ENCODE peak calls at places on chromosomes 4 and X, in four cellular contexts. B is body of pancreas, G is right atrium auricular region, Y is foreskin keratinocyte. H is an unnamed sample.

GRCh38 chr4:48375651-48376291 is 34.4 kb downstream of the SLAIN2 start:
- DNase-seq in B (no peak), G (no peak), Y (peak), H (peak)

GRCh38 chrX:42519666-42520231 is 258.2 kb downstream of the PPP1R2C start:
- DNase-seq in Y (peak), B (no peak), G (no peak), H (peak)

GRCh38 chrX:48496660-48497059 is 12.1 kb upstream of the PORCN start:
- DNase-seq in B (no peak), G (no peak), Y (no peak), H (no peak)

GRCh38 chrX:2902841-2903240 is 26.3 kb downstream of the ARSD start:
- DNase-seq in Y (no peak), B (no peak), G (no peak), H (no peak)

GRCh38 chr4:84915396-84915780 is 51.1 kb downstream of the WDFY3 start:
- DNase-seq in G (no peak), Y (no peak), B (no peak), H (no peak)

GRCh38 chr4:95549246-95550138 is 719 bp upstream of the UNC5C start:
- DNase-seq in B (peak), Y (no peak), G (peak), H (no peak)

GRCh38 chrX:38052096-38052495 is 45.7 kb downstream of the SYTL5 start:
- DNase-seq in G (no peak), Y (peak), B (no peak), H (peak)

GRCh38 chr4:61201562-61202099 is 1.5 kb downstream of the ADGRL3 start:
- DNase-seq in B (no peak), Y (no peak), G (no peak), H (peak)

GRCh38 chr4:143375326-143376073 is 38.8 kb downstream of the GAB1 start:
- DNase-seq in Y (no peak), G (no peak), B (no peak), H (no peak)

GRCh38 chrX:1903380-1903935 is 288.6 kb downstream of the ASMT start:
- DNase-seq in B (no peak), Y (no peak), G (no peak), H (peak)

GRCh38 chr4:173041482-173041881 is 127.1 kb upstream of the GALNT7 start:
- DNase-seq in G (no peak), Y (no peak), B (no peak), H (no peak)

GRCh38 chr4:176885224-176885623 is 92.5 kb upstream of the VEGFC start:
- DNase-seq in B (no peak), G (no peak), Y (no peak), H (no peak)

GRCh38 chrX:5113128-5113527 is 1115.5 kb downstream of the NLGN4X start:
- DNase-seq in G (no peak), Y (no peak), B (no peak), H (peak)

GRCh38 chr4:85548841-85549240 is 73.9 kb downstream of the ARHGAP24 start:
- DNase-seq in G (no peak), Y (no peak), B (no peak), H (no peak)

GRCh38 chr4:108172780-108173598 is 4.3 kb upstream of the LEF1 start:
- DNase-seq in G (no peak), B (peak), Y (peak), H (no peak)

GRCh38 chrX:10106801-10107200 is 50.0 kb upstream of the CLCN4 start:
- DNase-seq in B (no peak), G (no peak), Y (no peak), H (no peak)

GRCh38 chrX:46376246-46376885 is 168.9 kb downstream of the ZNF674 start:
- DNase-seq in G (no peak), Y (peak), B (no peak), H (peak)

GRCh38 chr4:170529760-170530440 is 440.1 kb upstream of the AADAT start:
- DNase-seq in B (no peak), G (no peak), Y (no peak), H (no peak)

GRCh38 chr4:168713193-168713592 is 216.3 kb downstream of the PALLD start:
- DNase-seq in B (no peak), G (no peak), Y (no peak), H (no peak)

GRCh38 chrX:108309144-108309543 is 129.1 kb downstream of the COL4A6 start:
- DNase-seq in B (no peak), Y (peak), G (no peak), H (no peak)

GRCh38 chr4:168511780-168512467 is 15.1 kb downstream of the PALLD start:
- DNase-seq in Y (no peak), G (no peak), B (no peak), H (no peak)

GRCh38 chr4:15110120-15110571 is 107.9 kb downstream of the CPEB2 start:
- DNase-seq in B (no peak), Y (no peak), G (no peak), H (no peak)

GRCh38 chr4:11529625-11530201 is 101.0 kb upstream of the HS3ST1 start:
- DNase-seq in Y (no peak), B (no peak), G (no peak), H (peak)

GRCh38 chr4:118954246-118954645 is 65.6 kb downstream of the SYNPO2 start:
- DNase-seq in B (no peak), G (no peak), Y (no peak), H (no peak)

GRCh38 chr4:151004222-151004621 is 10.9 kb downstream of the LRBA start:
- DNase-seq in Y (peak), G (no peak), B (no peak), H (peak)

GRCh38 chr4:108644237-108644636 is 6.2 kb upstream of the OSTC start:
- DNase-seq in G (no peak), B (no peak), Y (no peak), H (no peak)

GRCh38 chr4:148055844-148056243 is 324.0 kb downstream of the ARHGAP10 start:
- DNase-seq in B (no peak), Y (no peak), G (no peak), H (no peak)

GRCh38 chr4:122356317-122356818 is 22.4 kb upstream of the ADAD1 start:
- DNase-seq in B (no peak), G (no peak), Y (no peak), H (no peak)

DNA sequence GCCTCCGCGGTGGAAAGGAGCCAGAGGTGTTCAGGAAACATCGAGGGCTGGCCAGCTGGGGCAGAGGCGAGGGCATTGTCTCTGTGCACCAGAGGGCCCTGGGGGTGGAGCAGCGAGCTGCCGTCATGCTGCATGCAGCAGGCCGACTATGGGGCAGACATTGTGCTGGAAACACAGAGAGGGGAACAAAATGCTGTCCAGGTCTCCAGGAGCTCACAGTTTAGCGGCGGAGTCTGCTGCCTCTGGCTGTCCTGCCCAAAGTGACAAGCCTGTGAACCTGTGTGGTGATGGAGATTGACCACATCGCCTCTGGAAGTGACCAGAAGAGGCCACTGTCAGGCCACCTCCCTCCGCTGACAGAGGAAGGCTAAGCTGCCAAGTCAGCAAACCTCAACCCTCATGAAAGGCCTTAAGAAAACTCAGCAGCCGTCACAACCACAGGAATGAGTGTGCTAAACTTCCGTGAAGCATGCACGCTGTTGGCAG is 20.1 kb upstream of the SASH3 start:
- DNase-seq in B (no peak), Y (no peak), G (no peak), H (no peak)
- TF ChIP-seq CTCF in B (no peak), Y (no peak), G (no peak), H (no peak)

DNA sequence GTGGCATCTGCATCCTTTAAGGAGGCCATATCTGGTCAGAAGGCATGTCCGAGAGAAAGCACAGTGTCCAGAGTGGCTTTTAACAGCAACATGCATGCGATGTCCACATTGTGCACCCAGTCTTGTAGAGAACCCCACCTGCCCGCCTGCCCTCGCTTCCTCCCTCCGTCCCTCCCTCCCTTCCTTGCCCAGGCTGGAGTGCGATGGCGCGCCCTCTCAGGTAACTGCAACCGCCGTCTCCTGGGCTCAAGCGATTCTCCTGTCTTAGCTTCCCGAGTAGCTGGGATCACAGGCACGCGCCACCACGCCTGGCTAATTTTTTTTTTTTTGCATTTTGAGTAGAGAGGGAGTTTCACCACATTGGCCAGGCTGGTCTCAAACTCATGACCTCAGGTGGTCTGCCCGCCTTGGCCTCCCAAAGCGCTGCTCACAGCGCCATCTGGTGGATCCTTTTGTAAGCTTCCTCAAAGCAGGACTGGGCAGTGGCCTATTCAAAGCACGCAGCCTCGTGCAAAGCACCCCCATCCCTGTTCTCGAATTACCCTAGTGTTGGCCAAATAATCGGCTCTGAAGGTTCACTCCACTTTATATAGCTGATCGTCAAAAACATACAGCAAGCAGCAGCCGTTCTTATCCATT is 15.0 kb downstream of the BRCC3 start:
- DNase-seq in Y (no peak), G (no peak), B (peak), H (no peak)
- TF ChIP-seq CTCF in Y (peak), G (no peak), B (peak), H (peak)

GRCh38 chrX:24306430-24306829 is 7.4 kb downstream of the SUPT20HL2 start:
- DNase-seq in B (no peak), Y (no peak), G (no peak), H (no peak)

GRCh38 chrX:24301060-24301459 is 12.8 kb downstream of the SUPT20HL2 start:
- DNase-seq in B (no peak), G (no peak), Y (peak), H (no peak)

GRCh38 chrX:24305905-24306304 is 8.0 kb downstream of the SUPT20HL2 start:
- DNase-seq in Y (no peak), G (no peak), B (no peak), H (no peak)

GRCh38 chrX:24298191-24298590 is 15.7 kb downstream of the SUPT20HL2 start:
- DNase-seq in Y (no peak), B (no peak), G (no peak), H (no peak)

GRCh38 chrX:24301806-24302205 is 12.1 kb downstream of the SUPT20HL2 start:
- DNase-seq in G (no peak), B (no peak), Y (no peak), H (no peak)
- TF ChIP-seq CTCF in G (no peak), B (no peak), Y (no peak), H (no peak)

DNA sequence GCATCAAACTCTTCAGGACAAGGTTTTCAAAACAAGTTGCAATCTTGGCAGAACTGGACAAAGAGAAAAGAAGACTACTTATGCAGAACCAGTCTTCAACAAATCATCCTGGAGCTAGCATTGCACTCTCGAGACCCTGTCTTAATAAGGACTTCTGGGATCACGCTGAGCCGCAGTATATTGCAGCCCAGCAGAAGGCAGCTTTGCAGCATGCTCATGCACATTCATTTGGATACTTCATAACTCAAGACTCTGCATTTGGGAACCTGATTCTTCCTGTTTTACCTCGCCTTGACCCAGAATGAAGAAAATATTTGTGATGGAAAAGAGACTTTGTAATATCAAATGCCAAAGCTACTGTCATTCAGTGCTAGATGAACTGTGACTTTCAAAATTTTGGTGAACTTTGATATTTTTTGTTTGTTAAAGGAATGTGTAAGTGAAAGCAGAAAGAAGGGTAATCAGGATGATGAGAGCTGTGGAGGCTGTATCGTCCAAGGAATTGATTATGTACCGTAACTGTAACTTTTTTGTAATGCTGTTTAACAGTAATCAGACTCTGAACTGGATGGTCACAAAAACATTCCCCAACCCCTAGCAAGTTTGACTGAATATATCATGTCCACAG is 27.2 kb downstream of the HSPA4L start:
- DNase-seq in Y (no peak), B (no peak), G (no peak), H (no peak)
- TF ChIP-seq CTCF in Y (peak), B (no peak), G (no peak), H (no peak)

H was measured in RWPE1.